ENCODE peak calls at places on chromosomes 3 and 15, in eight cellular contexts. Y is cardiac muscle cell; C is body of pancreas; N is upper lobe of right lung; M is A549; P is spleen; L is tibial nerve; Q is CD4-positive, CD25-positive, alpha-beta regulatory T cell. E is an unnamed sample.

GRCh38 chr15:34753236-34753894 is 1.4 kb downstream of the GJD2 start:
- DNase-seq in Y (peak; percentile 86), C (peak; percentile 29), N (no peak), M (peak; percentile 37), P (no peak), L (no peak), Q (no peak), E (peak; percentile 81)

GRCh38 chr3:38723569-38724391 is 74.3 kb upstream of the SCN5A start:
- DNase-seq in Y (peak; percentile 33), C (no peak), N (no peak), M (no peak), P (no peak), L (no peak), Q (no peak), E (no peak)

GRCh38 chr3:189334064-189334920 is 162.5 kb downstream of the TPRG1 start:
- DNase-seq in Y (no peak), C (no peak), N (no peak), M (peak; percentile 78), P (no peak), L (no peak), Q (no peak), E (no peak)

GRCh38 chr3:126542340-126543241 is 16.1 kb downstream of the C3orf22 start:
- DNase-seq in Y (no peak), C (peak; percentile 9), N (peak; percentile 58), M (no peak), P (peak; percentile 74), L (peak; percentile 8), Q (no peak), E (peak; percentile 64)

GRCh38 chr3:58102371-58102750 is 94.1 kb downstream of the FLNB start:
- DNase-seq in Y (no peak), C (no peak), N (no peak), M (no peak), P (no peak), L (no peak), Q (no peak), E (no peak)

GRCh38 chr3:41190509-41191284 is 8.6 kb upstream of the CTNNB1 start:
- DNase-seq in Y (no peak), C (no peak), N (no peak), M (no peak), P (no peak), L (no peak), Q (no peak), E (no peak)

GRCh38 chr15:69697913-69698312 is 245.3 kb downstream of the RPLP1 start:
- DNase-seq in Y (peak; percentile 13), C (no peak), N (no peak), M (no peak), P (no peak), L (peak; percentile 24), Q (no peak), E (no peak)

GRCh38 chr15:27743078-27743477 is 356.0 kb downstream of the OCA2 start:
- DNase-seq in Y (no peak), C (no peak), N (no peak), M (no peak), P (no peak), L (no peak), Q (no peak), E (no peak)

GRCh38 chr15:31975446-31976229 is 54.7 kb upstream of the CHRNA7 start:
- DNase-seq in Y (peak; percentile 31), C (peak; percentile 29), N (no peak), M (peak; percentile 40), P (no peak), L (no peak), Q (no peak), E (no peak)

GRCh38 chr15:92205255-92205739 is 188.4 kb upstream of the ST8SIA2 start:
- DNase-seq in Y (peak; percentile 43), C (no peak), N (no peak), M (peak; percentile 8), P (no peak), L (no peak), Q (no peak), E (no peak)

GRCh38 chr3:48503406-48504050 is 446 bp downstream of the SHISA5 start:
- DNase-seq in Y (peak; percentile 18), C (peak; percentile 25), N (peak; percentile 72), M (no peak), P (peak; percentile 82), L (peak; percentile 43), Q (no peak), E (peak; percentile 91)

GRCh38 chr3:132535575-132536441 is 61.3 kb upstream of the ACKR4 start:
- DNase-seq in Y (peak; percentile 73), C (peak; percentile 81), N (no peak), M (peak; percentile 67), P (no peak), L (peak; percentile 36), Q (peak; percentile 28), E (peak; percentile 70)

GRCh38 chr3:150172356-150172755 is 201.7 kb upstream of the PFN2 start:
- DNase-seq in Y (no peak), C (no peak), N (no peak), M (no peak), P (no peak), L (no peak), Q (no peak), E (no peak)

GRCh38 chr3:42946050-42946449 is 33.1 kb upstream of the GASK1A start:
- DNase-seq in Y (no peak), C (no peak), N (no peak), M (no peak), P (no peak), L (no peak), Q (no peak), E (no peak)

GRCh38 chr15:93722165-93722564 is 509.2 kb upstream of the MCTP2 start:
- DNase-seq in Y (no peak), C (no peak), N (no peak), M (no peak), P (no peak), L (no peak), Q (no peak), E (no peak)

GRCh38 chr15:43498988-43499387 is 6.0 kb upstream of the TP53BP1 start:
- DNase-seq in Y (no peak), C (no peak), N (no peak), M (no peak), P (no peak), L (no peak), Q (no peak), E (no peak)

DNA sequence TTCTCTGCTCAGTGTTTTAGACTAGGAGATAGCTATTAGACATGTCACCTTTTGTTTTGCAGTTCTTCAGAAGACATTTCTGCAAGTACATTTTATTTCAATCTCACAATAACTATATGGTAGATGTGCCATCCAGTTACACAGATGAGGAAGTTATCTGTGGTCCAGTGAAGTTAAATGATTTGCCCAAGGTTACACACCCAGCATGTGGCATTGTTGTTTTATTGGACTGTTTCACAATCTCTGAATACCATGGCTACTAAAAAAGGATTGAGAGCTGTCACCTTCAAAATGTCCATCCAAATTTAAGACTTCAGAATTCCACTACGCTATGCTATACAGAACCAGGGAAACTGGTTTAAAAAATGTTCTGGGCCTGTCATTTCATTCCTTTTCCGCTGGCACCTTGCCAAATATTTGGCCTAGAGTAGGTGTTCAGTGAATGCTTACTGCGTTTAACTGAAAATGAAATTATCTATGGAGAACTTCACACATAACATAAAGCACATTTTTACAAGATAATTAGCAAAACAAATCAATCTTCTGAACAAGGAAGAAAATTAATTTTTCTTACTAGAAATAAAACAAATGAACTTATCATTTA is 20.2 kb downstream of the TM6SF1 start:
- DNase-seq in Y (no peak), C (no peak), N (no peak), M (no peak), P (no peak), L (no peak), Q (no peak), E (no peak)
- H3K4me1 ChIP-seq in Y (peaks cover 2% of the 10 kb centered on the region), C (no peaks in the 10 kb centered on the region), N (no peaks in the 10 kb centered on the region), M (no peaks in the 10 kb centered on the region), P (no peaks in the 10 kb centered on the region), L (no peaks in the 10 kb centered on the region), Q (no peaks in the 10 kb centered on the region), E (no peaks in the 10 kb centered on the region)

DNA sequence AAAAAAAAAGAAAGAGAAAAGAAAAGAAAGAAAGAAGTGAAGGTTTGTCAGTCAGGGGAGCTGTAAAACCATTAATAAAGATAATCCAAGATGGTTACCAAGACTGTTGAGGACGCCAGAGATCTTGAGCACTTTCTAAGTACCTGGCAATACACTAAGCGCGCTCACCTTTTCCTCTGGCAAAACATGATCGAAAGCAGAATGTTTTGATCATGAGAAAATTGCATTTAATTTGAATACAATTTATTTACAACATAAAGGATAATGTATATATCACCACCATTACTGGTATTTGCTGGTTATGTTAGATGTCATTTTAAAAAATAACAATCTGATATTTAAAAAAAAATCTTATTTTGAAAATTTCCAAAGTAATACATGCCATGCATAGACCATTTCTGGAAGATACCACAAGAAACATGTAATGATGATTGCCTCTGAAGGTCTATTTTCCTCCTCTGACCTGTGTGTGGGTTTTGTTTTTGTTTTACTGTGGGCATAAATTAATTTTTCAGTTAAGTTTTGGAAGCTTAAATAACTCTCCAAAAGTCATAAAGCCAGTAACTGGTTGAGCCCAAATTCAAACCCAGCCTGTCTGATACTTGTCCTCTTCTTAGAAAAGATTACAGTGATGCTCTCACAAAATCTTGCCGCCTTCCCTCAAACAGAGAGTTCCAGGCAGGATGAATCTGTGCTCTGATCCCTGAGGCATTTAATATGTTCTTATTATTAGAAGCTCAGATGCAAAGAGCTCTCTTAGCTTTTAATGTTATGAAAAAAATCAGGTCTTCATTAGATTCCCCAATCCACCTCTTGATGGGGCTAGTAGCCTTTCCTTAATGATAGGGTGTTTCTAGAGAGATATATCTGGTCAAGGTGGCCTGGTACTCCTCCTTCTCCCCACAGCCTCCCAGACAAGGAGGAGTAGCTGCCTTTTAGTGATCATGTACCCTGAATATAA is 2.0 kb downstream of the B2M start:
- DNase-seq in Y (no peak), C (no peak), N (no peak), M (peak; percentile 60), P (no peak), L (no peak), Q (no peak), E (no peak)
- H3K4me3 ChIP-seq in Y (no peak overlapping the region), C (peak overlapping the region; percentile 86), N (peak overlapping the region; percentile 96), M (peak overlapping the region; percentile 86), P (peak overlapping the region; percentile 96), L (peak overlapping the region; percentile 81), Q (peak overlapping the region; percentile 100), E (peak overlapping the region; percentile 77)

DNA sequence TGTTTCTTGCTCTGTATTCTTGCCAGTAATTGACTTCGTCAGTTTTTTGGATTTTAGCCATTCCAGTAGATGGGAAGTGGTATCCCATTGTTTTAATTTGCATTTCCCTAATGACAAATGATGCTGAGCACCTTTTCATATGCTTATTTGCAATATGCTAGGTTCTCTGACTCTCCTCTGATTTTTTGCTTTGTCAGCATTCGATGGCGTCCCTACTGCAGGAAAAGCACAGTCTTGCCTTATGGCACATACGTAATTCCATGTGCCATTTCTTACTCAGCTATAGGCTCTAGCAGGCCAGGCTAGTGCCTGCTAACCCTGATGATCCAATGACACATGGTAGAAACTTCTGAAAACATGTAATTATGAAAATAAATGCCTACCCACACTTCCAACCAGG is 239.2 kb upstream of the ATP10A start:
- DNase-seq in Y (no peak), C (no peak), N (no peak), M (no peak), P (no peak), L (no peak), Q (no peak), E (no peak)
- H3K9me3 ChIP-seq in Y (no peaks in the 10 kb centered on the region), C (no peaks in the 10 kb centered on the region), N (peaks cover 3% of the 10 kb centered on the region), M (no peaks in the 10 kb centered on the region), P (peaks cover 9% of the 10 kb centered on the region), L (no peaks in the 10 kb centered on the region), Q (no peaks in the 10 kb centered on the region), E (peaks cover 3% of the 10 kb centered on the region)

DNA sequence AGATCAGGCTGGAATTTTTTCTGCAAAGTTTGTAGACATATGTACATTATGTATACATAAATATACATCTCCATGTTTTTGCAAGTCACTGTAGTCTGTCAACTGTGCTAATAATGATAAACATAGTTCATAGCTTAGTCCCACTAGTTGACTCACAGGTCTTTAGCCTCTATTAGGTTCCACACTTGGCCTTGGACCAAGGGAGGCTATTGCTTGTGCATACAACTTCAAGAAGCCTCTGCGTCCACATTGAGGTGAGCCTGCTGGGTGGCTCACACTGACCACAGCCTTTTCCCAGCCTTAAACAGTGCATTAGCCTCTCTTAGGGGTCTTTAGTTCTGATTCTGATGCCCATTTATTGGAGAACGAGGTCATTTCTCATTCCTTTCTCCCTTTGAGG is 243.9 kb upstream of the PEX5L start:
- DNase-seq in Y (no peak), C (no peak), N (no peak), M (no peak), P (no peak), L (no peak), Q (no peak), E (no peak)
- H3K4me1 ChIP-seq in Y (no peaks in the 10 kb centered on the region), C (peaks cover 16% of the 10 kb centered on the region), N (no peaks in the 10 kb centered on the region), M (no peaks in the 10 kb centered on the region), P (peaks cover 11% of the 10 kb centered on the region), L (no peaks in the 10 kb centered on the region), Q (no peaks in the 10 kb centered on the region), E (no peaks in the 10 kb centered on the region)

E was measured in aorta.